ENCODE peak calls at places on chromosomes 5 and 9, in nine cellular contexts. One of them, this sample, is unnamed.

GRCh38 chr5:20286512-20286911 is 298.5 kb upstream of the CDH18 start:
- DNase-seq in lower leg skin: no peak
- DNase-seq in A549: peak; percentile 22
- DNase-seq in right lobe of liver: no peak
- DNase-seq in heart left ventricle: no peak
- DNase-seq in GM12891: no peak
- DNase-seq in sigmoid colon: no peak
- DNase-seq in body of pancreas: no peak
- DNase-seq in gastrocnemius medialis: no peak
- DNase-seq in this sample: no peak

GRCh38 chr9:17863213-17863883 is 284.5 kb downstream of the SH3GL2 start:
- DNase-seq in A549: no peak
- DNase-seq in gastrocnemius medialis: no peak
- DNase-seq in heart left ventricle: no peak
- DNase-seq in right lobe of liver: no peak
- DNase-seq in sigmoid colon: no peak
- DNase-seq in GM12891: no peak
- DNase-seq in lower leg skin: no peak
- DNase-seq in body of pancreas: no peak
- DNase-seq in this sample: no peak

GRCh38 chr5:111681791-111682190 is 75.2 kb downstream of the NREP start:
- DNase-seq in lower leg skin: no peak
- DNase-seq in A549: no peak
- DNase-seq in GM12891: no peak
- DNase-seq in body of pancreas: no peak
- DNase-seq in gastrocnemius medialis: no peak
- DNase-seq in right lobe of liver: no peak
- DNase-seq in sigmoid colon: no peak
- DNase-seq in heart left ventricle: peak; percentile 31
- DNase-seq in this sample: peak; percentile 16

GRCh38 chr9:16726023-16726422 is 144.4 kb downstream of the BNC2 start:
- DNase-seq in heart left ventricle: no peak
- DNase-seq in gastrocnemius medialis: no peak
- DNase-seq in A549: no peak
- DNase-seq in body of pancreas: no peak
- DNase-seq in sigmoid colon: no peak
- DNase-seq in GM12891: no peak
- DNase-seq in lower leg skin: no peak
- DNase-seq in right lobe of liver: no peak
- DNase-seq in this sample: no peak

GRCh38 chr5:58072202-58072791 is 387.6 kb downstream of the PLK2 start:
- DNase-seq in A549: no peak
- DNase-seq in heart left ventricle: no peak
- DNase-seq in body of pancreas: no peak
- DNase-seq in right lobe of liver: no peak
- DNase-seq in GM12891: no peak
- DNase-seq in lower leg skin: no peak
- DNase-seq in gastrocnemius medialis: no peak
- DNase-seq in sigmoid colon: no peak
- DNase-seq in this sample: no peak

GRCh38 chr9:118829334-118829733 is 539.9 kb downstream of the BRINP1 start:
- DNase-seq in lower leg skin: no peak
- DNase-seq in body of pancreas: no peak
- DNase-seq in gastrocnemius medialis: no peak
- DNase-seq in GM12891: no peak
- DNase-seq in right lobe of liver: no peak
- DNase-seq in heart left ventricle: no peak
- DNase-seq in A549: no peak
- DNase-seq in sigmoid colon: no peak
- DNase-seq in this sample: no peak

GRCh38 chr5:179270581-179271300 is 74.5 kb downstream of the ADAMTS2 start:
- DNase-seq in sigmoid colon: peak; percentile 72
- DNase-seq in A549: no peak
- DNase-seq in gastrocnemius medialis: no peak
- DNase-seq in GM12891: no peak
- DNase-seq in lower leg skin: no peak
- DNase-seq in right lobe of liver: peak; percentile 51
- DNase-seq in body of pancreas: peak; percentile 20
- DNase-seq in heart left ventricle: no peak
- DNase-seq in this sample: peak; percentile 90

GRCh38 chr5:177317959-177318377 is 6.3 kb upstream of the MXD3 start:
- DNase-seq in gastrocnemius medialis: peak; percentile 41
- DNase-seq in sigmoid colon: peak; percentile 82
- DNase-seq in body of pancreas: peak; percentile 89
- DNase-seq in GM12891: no peak
- DNase-seq in A549: peak; percentile 79
- DNase-seq in heart left ventricle: peak; percentile 65
- DNase-seq in lower leg skin: peak; percentile 71
- DNase-seq in right lobe of liver: peak; percentile 83
- DNase-seq in this sample: no peak

GRCh38 chr5:61299254-61299653 is 32.8 kb upstream of the ZSWIM6 start:
- DNase-seq in sigmoid colon: no peak
- DNase-seq in GM12891: no peak
- DNase-seq in A549: no peak
- DNase-seq in heart left ventricle: no peak
- DNase-seq in right lobe of liver: no peak
- DNase-seq in lower leg skin: no peak
- DNase-seq in gastrocnemius medialis: no peak
- DNase-seq in body of pancreas: no peak
- DNase-seq in this sample: no peak

GRCh38 chr5:109888980-109889379 is 199.3 kb downstream of the MAN2A1 start:
- DNase-seq in right lobe of liver: no peak
- DNase-seq in gastrocnemius medialis: no peak
- DNase-seq in A549: no peak
- DNase-seq in GM12891: no peak
- DNase-seq in sigmoid colon: no peak
- DNase-seq in lower leg skin: no peak
- DNase-seq in heart left ventricle: no peak
- DNase-seq in body of pancreas: no peak
- DNase-seq in this sample: no peak

GRCh38 chr9:35646583-35647265 is 4.0 kb downstream of the SIT1 start:
- DNase-seq in GM12891: peak; percentile 85
- DNase-seq in sigmoid colon: peak; percentile 96
- DNase-seq in heart left ventricle: peak; percentile 93
- DNase-seq in A549: peak; percentile 95
- DNase-seq in gastrocnemius medialis: peak; percentile 84
- DNase-seq in right lobe of liver: peak; percentile 94
- DNase-seq in body of pancreas: peak; percentile 93
- DNase-seq in lower leg skin: peak; percentile 94
- DNase-seq in this sample: peak; percentile 97

GRCh38 chr5:178121450-178122276 is 8.3 kb downstream of the N4BP3 start:
- DNase-seq in right lobe of liver: no peak
- DNase-seq in GM12891: no peak
- DNase-seq in A549: no peak
- DNase-seq in sigmoid colon: peak; percentile 82
- DNase-seq in heart left ventricle: peak; percentile 38
- DNase-seq in lower leg skin: no peak
- DNase-seq in gastrocnemius medialis: peak; percentile 33
- DNase-seq in body of pancreas: no peak
- DNase-seq in this sample: no peak

GRCh38 chr9:112569186-112569585 is 82.6 kb downstream of the KIAA1958 start:
- DNase-seq in sigmoid colon: no peak
- DNase-seq in gastrocnemius medialis: no peak
- DNase-seq in GM12891: no peak
- DNase-seq in right lobe of liver: no peak
- DNase-seq in body of pancreas: no peak
- DNase-seq in A549: no peak
- DNase-seq in lower leg skin: no peak
- DNase-seq in heart left ventricle: no peak
- DNase-seq in this sample: no peak

GRCh38 chr9:35954942-35955546 is 2.9 kb downstream of the OR2S2 start:
- DNase-seq in lower leg skin: peak; percentile 65
- DNase-seq in right lobe of liver: no peak
- DNase-seq in heart left ventricle: peak; percentile 50
- DNase-seq in body of pancreas: peak; percentile 72
- DNase-seq in sigmoid colon: no peak
- DNase-seq in GM12891: no peak
- DNase-seq in A549: peak; percentile 42
- DNase-seq in gastrocnemius medialis: no peak
- DNase-seq in this sample: no peak

GRCh38 chr9:129497064-129497836 is 123.7 kb downstream of the C9orf50 start:
- DNase-seq in body of pancreas: peak; percentile 56
- DNase-seq in sigmoid colon: peak; percentile 83
- DNase-seq in gastrocnemius medialis: no peak
- DNase-seq in lower leg skin: no peak
- DNase-seq in A549: no peak
- DNase-seq in right lobe of liver: no peak
- DNase-seq in GM12891: no peak
- DNase-seq in heart left ventricle: peak; percentile 54
- DNase-seq in this sample: peak; percentile 72

GRCh38 chr5:129448654-129449053 is 11.4 kb upstream of the ADAMTS19 start:
- DNase-seq in heart left ventricle: no peak
- DNase-seq in right lobe of liver: no peak
- DNase-seq in sigmoid colon: no peak
- DNase-seq in body of pancreas: no peak
- DNase-seq in A549: no peak
- DNase-seq in gastrocnemius medialis: no peak
- DNase-seq in lower leg skin: no peak
- DNase-seq in GM12891: no peak
- DNase-seq in this sample: no peak
- TF ChIP-seq POLR2A in heart left ventricle: no peak
- TF ChIP-seq POLR2A in right lobe of liver: no peak
- TF ChIP-seq POLR2A in sigmoid colon: no peak
- TF ChIP-seq POLR2A in body of pancreas: no peak
- TF ChIP-seq POLR2A in A549: no peak
- TF ChIP-seq POLR2A in gastrocnemius medialis: no peak
- TF ChIP-seq POLR2A in lower leg skin: no peak
- TF ChIP-seq POLR2A in GM12891: no peak
- TF ChIP-seq POLR2A in this sample: no peak

DNA sequence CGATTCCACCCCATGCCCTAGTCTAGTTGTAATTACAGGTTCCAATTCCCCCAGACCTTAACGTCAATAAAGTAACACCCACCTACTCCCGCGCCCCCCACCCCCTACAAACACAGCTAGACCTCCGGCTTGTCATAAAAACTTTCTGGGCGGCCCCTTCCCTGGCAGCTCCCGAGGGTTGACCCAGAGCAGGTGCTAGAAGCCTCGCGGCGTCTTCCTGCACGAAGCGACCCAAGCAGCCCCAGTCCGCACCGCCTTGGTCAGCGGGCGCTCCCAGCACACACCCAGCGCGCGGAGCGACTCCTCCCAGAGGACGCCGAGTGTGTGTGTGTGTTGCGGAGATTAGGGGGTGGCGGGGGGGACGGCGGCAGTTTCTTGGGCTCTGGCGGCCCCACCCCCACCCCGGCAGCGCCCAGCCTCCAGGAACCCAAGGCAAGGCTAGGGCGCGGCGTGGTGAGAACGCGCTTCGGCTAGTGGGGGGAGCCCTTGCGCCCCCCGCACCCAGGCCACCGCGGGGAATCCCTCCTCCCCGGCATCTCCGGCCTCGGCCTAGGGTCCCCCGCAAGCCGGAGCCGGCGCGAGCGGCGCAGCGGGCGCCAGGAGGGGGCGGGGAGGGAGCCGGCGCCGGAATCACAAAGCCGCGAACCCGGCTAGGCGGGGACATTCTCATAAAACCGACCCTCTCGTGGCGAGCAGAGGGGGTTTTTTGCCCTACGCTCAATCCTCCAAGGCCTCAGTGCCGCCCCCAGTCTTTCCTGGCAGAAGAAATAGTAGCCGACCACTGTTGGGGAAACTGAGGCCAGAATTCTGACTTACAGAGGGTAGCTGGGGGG is 2.2 kb downstream of the PCDH1 start:
- DNase-seq in heart left ventricle: peak; percentile 66
- DNase-seq in body of pancreas: peak; percentile 70
- DNase-seq in sigmoid colon: no peak
- DNase-seq in GM12891: no peak
- DNase-seq in A549: no peak
- DNase-seq in lower leg skin: no peak
- DNase-seq in gastrocnemius medialis: no peak
- DNase-seq in right lobe of liver: no peak
- DNase-seq in this sample: no peak
- TF ChIP-seq POLR2A in heart left ventricle: no peak
- TF ChIP-seq POLR2A in body of pancreas: peak; percentile 34
- TF ChIP-seq POLR2A in sigmoid colon: peak; percentile 75
- TF ChIP-seq POLR2A in GM12891: no peak
- TF ChIP-seq POLR2A in A549: no peak
- TF ChIP-seq POLR2A in lower leg skin: no peak
- TF ChIP-seq POLR2A in gastrocnemius medialis: no peak
- TF ChIP-seq POLR2A in right lobe of liver: peak; percentile 32
- TF ChIP-seq POLR2A in this sample: no peak

GRCh38 chr5:148385094-148385493 is 1.3 kb downstream of the FBXO38 start:
- DNase-seq in gastrocnemius medialis: no peak
- DNase-seq in body of pancreas: no peak
- DNase-seq in right lobe of liver: no peak
- DNase-seq in A549: no peak
- DNase-seq in heart left ventricle: no peak
- DNase-seq in GM12891: no peak
- DNase-seq in lower leg skin: no peak
- DNase-seq in sigmoid colon: no peak
- DNase-seq in this sample: no peak

GRCh38 chr5:148386041-148386440 is 2.3 kb downstream of the FBXO38 start:
- DNase-seq in A549: no peak
- DNase-seq in heart left ventricle: no peak
- DNase-seq in lower leg skin: no peak
- DNase-seq in GM12891: no peak
- DNase-seq in right lobe of liver: no peak
- DNase-seq in gastrocnemius medialis: no peak
- DNase-seq in sigmoid colon: no peak
- DNase-seq in body of pancreas: no peak
- DNase-seq in this sample: no peak

GRCh38 chr5:148383564-148384388 is at the start of gene FBXO38:
- DNase-seq in A549: peak; percentile 91
- DNase-seq in lower leg skin: peak; percentile 96
- DNase-seq in heart left ventricle: peak; percentile 97
- DNase-seq in GM12891: peak; percentile 75
- DNase-seq in sigmoid colon: peak; percentile 98
- DNase-seq in body of pancreas: peak; percentile 97
- DNase-seq in right lobe of liver: peak; percentile 98
- DNase-seq in gastrocnemius medialis: peak; percentile 94
- DNase-seq in this sample: peak; percentile 97

GRCh38 chr5:148382961-148383360 is 797 bp upstream of the FBXO38 start:
- DNase-seq in gastrocnemius medialis: no peak
- DNase-seq in A549: no peak
- DNase-seq in GM12891: no peak
- DNase-seq in right lobe of liver: no peak
- DNase-seq in sigmoid colon: no peak
- DNase-seq in body of pancreas: no peak
- DNase-seq in heart left ventricle: no peak
- DNase-seq in lower leg skin: no peak
- DNase-seq in this sample: no peak

DNA sequence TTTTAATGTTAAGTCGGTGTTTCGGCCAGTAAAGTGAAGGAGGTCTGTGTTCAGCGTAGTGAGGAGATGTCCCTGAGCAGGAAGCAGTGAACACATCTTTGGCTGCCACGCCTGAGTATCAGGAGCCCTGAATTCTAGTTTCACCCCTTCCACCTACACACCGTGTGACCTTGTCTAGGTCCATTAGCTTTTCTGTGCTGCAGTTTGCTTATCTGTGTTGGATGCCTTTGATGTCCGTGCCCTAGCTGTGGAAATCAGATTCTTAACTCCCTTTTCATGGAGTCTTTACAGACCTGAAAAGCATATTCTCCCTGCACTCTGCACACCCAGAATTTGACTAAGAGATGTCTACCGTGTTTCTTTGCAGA is 615 bp downstream of the FBXO38 start:
- DNase-seq in gastrocnemius medialis: no peak
- DNase-seq in sigmoid colon: no peak
- DNase-seq in GM12891: no peak
- DNase-seq in lower leg skin: no peak
- DNase-seq in right lobe of liver: no peak
- DNase-seq in heart left ventricle: no peak
- DNase-seq in body of pancreas: peak; percentile 12
- DNase-seq in A549: peak; percentile 2
- DNase-seq in this sample: no peak
- TF ChIP-seq POLR2A in gastrocnemius medialis: no peak
- TF ChIP-seq POLR2A in sigmoid colon: no peak
- TF ChIP-seq POLR2A in GM12891: no peak
- TF ChIP-seq POLR2A in lower leg skin: no peak
- TF ChIP-seq POLR2A in right lobe of liver: no peak
- TF ChIP-seq POLR2A in heart left ventricle: no peak
- TF ChIP-seq POLR2A in body of pancreas: no peak
- TF ChIP-seq POLR2A in A549: no peak
- TF ChIP-seq POLR2A in this sample: no peak

GRCh38 chr9:33917036-33917435 is 100.1 kb downstream of the UBE2R2 start:
- DNase-seq in gastrocnemius medialis: no peak
- DNase-seq in sigmoid colon: no peak
- DNase-seq in heart left ventricle: no peak
- DNase-seq in A549: no peak
- DNase-seq in lower leg skin: no peak
- DNase-seq in right lobe of liver: no peak
- DNase-seq in body of pancreas: no peak
- DNase-seq in GM12891: no peak
- DNase-seq in this sample: no peak
- TF ChIP-seq POLR2A in gastrocnemius medialis: no peak
- TF ChIP-seq POLR2A in sigmoid colon: no peak
- TF ChIP-seq POLR2A in heart left ventricle: no peak
- TF ChIP-seq POLR2A in A549: no peak
- TF ChIP-seq POLR2A in lower leg skin: no peak
- TF ChIP-seq POLR2A in right lobe of liver: no peak
- TF ChIP-seq POLR2A in body of pancreas: no peak
- TF ChIP-seq POLR2A in GM12891: no peak
- TF ChIP-seq POLR2A in this sample: no peak

This sample was measured in ovary.